ENCODE peak calls at places on chromosomes 6 and 20, in six cellular contexts. T is activated B cell treated with CpG ODN at 0.5 μM for 24 hours; N is activated T-cell treated with anti-CD3 and anti-CD28 coated beads, Interleukin-2, amount 50 U/mL, for 4 hours; H is GM03348; S is NCI-H2171 treated with DMSO at 0.1 percent for 48 hours; W is AG09309. P is an unnamed sample.

GRCh38 chr6:130740308-130740707 is 86.9 kb upstream of the SMLR1 start:
- DNase-seq in S (no peak), N (no peak), W (no peak), H (no peak), T (no peak), P (no peak)

GRCh38 chr6:12313992-12314589 is 23.9 kb downstream of the EDN1 start:
- DNase-seq in H (peak), S (no peak), N (no peak), W (no peak), T (no peak), P (no peak)

GRCh38 chr20:22389836-22390542 is 194.4 kb downstream of the FOXA2 start:
- DNase-seq in W (no peak), H (no peak), S (no peak), N (no peak), T (no peak), P (no peak)

GRCh38 chr20:55266361-55266760 is 739.0 kb downstream of the CBLN4 start:
- DNase-seq in N (no peak), S (no peak), H (no peak), T (no peak), W (no peak), P (no peak)

GRCh38 chr6:167825759-167826229 is 917 bp upstream of the AFDN start:
- DNase-seq in T (peak), N (no peak), W (no peak), H (peak), S (no peak), P (peak)

GRCh38 chr20:64196831-64197418 is 32.7 kb downstream of the MYT1 start:
- DNase-seq in N (no peak), W (no peak), H (no peak), T (no peak), S (peak), P (no peak)

GRCh38 chr6:71886184-71887005 is at the start of gene RIMS1:
- DNase-seq in W (no peak), S (peak), N (no peak), H (peak), T (no peak), P (no peak)

GRCh38 chr6:82145926-82146452 is 101.6 kb downstream of the IBTK start:
- DNase-seq in S (no peak), W (no peak), T (no peak), H (no peak), N (no peak), P (no peak)

GRCh38 chr20:47419953-47420352 is 63.5 kb upstream of the ZMYND8 start:
- DNase-seq in N (no peak), H (no peak), T (no peak), S (no peak), W (no peak), P (no peak)

GRCh38 chr20:36491901-36492617 is 49.3 kb upstream of the MYL9 start:
- DNase-seq in T (no peak), H (peak), S (no peak), W (no peak), N (peak), P (no peak)

GRCh38 chr20:19757973-19758887 is at the start of gene RIN2:
- DNase-seq in N (no peak), H (peak), W (no peak), S (peak), T (peak), P (peak)

GRCh38 chr20:7772376-7772775 is 167.9 kb downstream of the HAO1 start:
- DNase-seq in H (peak), T (no peak), S (peak), N (no peak), W (no peak), P (no peak)

GRCh38 chr6:158758941-158759479 is 60.2 kb downstream of the EZR start:
- DNase-seq in S (peak), N (no peak), T (no peak), H (no peak), W (no peak), P (peak)

GRCh38 chr20:46970937-46971630 is 76.4 kb downstream of the EYA2 start:
- DNase-seq in H (peak), S (peak), T (no peak), W (no peak), N (no peak), P (no peak)

GRCh38 chr6:170473226-170473789 is 79.8 kb downstream of the PSMB1 start:
- DNase-seq in T (no peak), W (no peak), N (no peak), S (peak), H (no peak), P (no peak)

GRCh38 chr6:143961868-143962643 is 46.0 kb downstream of the PLAGL1 start:
- DNase-seq in N (no peak), T (no peak), H (no peak), W (no peak), S (no peak), P (no peak)

GRCh38 chr6:140041056-140041455 is 666.6 kb upstream of the CITED2 start:
- DNase-seq in W (no peak), N (no peak), H (no peak), T (no peak), S (no peak), P (no peak)

GRCh38 chr6:134706806-134707205 is 243.1 kb downstream of the ALDH8A1 start:
- DNase-seq in H (no peak), T (no peak), N (no peak), S (no peak), W (no peak), P (no peak)

GRCh38 chr6:14716499-14717146 is 529.2 kb upstream of the JARID2 start:
- DNase-seq in H (no peak), T (no peak), N (no peak), W (no peak), S (no peak), P (no peak)

GRCh38 chr6:157760589-157761330 is 62.3 kb upstream of the SNX9 start:
- DNase-seq in S (no peak), H (peak), N (peak), W (peak), T (no peak), P (no peak)

GRCh38 chr6:11876934-11877433 is 98.4 kb upstream of the ADTRP start:
- DNase-seq in S (no peak), N (no peak), W (no peak), T (no peak), H (no peak), P (no peak)

GRCh38 chr6:31541658-31542521 is at the start of gene DDX39B:
- DNase-seq in H (peak), W (peak), T (peak), S (peak), N (peak), P (peak)

GRCh38 chr20:5731753-5732366 is 18.3 kb upstream of the SHLD1 start:
- DNase-seq in H (no peak), W (no peak), N (no peak), T (no peak), S (no peak), P (no peak)

GRCh38 chr6:149264629-149265028 is 52.9 kb upstream of the TAB2 start:
- DNase-seq in S (no peak), N (peak), T (no peak), W (no peak), H (no peak), P (no peak)

GRCh38 chr6:136161950-136162349 is 88.2 kb downstream of the MTFR2 start:
- DNase-seq in N (no peak), H (no peak), W (no peak), S (no peak), T (no peak), P (no peak)

P was measured in ovary.